ENCODE peak calls at places on chromosomes 2 and 18, in four cellular contexts. S, I, M and K are unnamed samples.

GRCh38 chr18:2964349-2965010 is 48.5 kb downstream of the LPIN2 start:
- DNase-seq in S (no peak), I (no peak), M (no peak), K (no peak)

GRCh38 chr18:62919109-62919838 is 203.9 kb downstream of the PHLPP1 start:
- DNase-seq in S (no peak), I (no peak), M (no peak), K (no peak)

GRCh38 chr2:116955646-116956045 is 858.8 kb upstream of the DDX18 start:
- DNase-seq in S (no peak), I (no peak), M (no peak), K (no peak)

GRCh38 chr2:160491922-160492371 is 1.7 kb downstream of the RBMS1 start:
- DNase-seq in S (no peak), I (no peak), M (no peak), K (no peak)

GRCh38 chr2:234304945-234305344 is 191.9 kb downstream of the ARL4C start:
- DNase-seq in S (no peak), I (no peak), M (no peak), K (peak; percentile 32)

GRCh38 chr2:224360801-224361251 is 41.1 kb downstream of the FAM124B start:
- DNase-seq in S (no peak), I (no peak), M (no peak), K (no peak)

GRCh38 chr18:27750014-27750413 is 426.9 kb downstream of the CDH2 start:
- DNase-seq in S (no peak), I (peak; percentile 34), M (no peak), K (peak; percentile 69)

GRCh38 chr18:3721771-3722661 is 272.0 kb downstream of the TGIF1 start:
- DNase-seq in S (no peak), I (no peak), M (no peak), K (no peak)

GRCh38 chr2:191428141-191428540 is 182.9 kb downstream of the MYO1B start:
- DNase-seq in S (no peak), I (no peak), M (no peak), K (no peak)

GRCh38 chr2:109473616-109474318 is 140.0 kb downstream of the SEPTIN10 start:
- DNase-seq in S (no peak), I (no peak), M (no peak), K (no peak)

GRCh38 chr2:25266399-25266798 is 75.3 kb downstream of the DNMT3A start:
- DNase-seq in S (no peak), I (no peak), M (no peak), K (no peak)

GRCh38 chr18:59272221-59272888 is 899 bp downstream of the RAX start:
- DNase-seq in S (no peak), I (peak; percentile 32), M (no peak), K (peak; percentile 43)

GRCh38 chr2:73232471-73233153 is 427 bp downstream of the PRADC1 start:
- DNase-seq in S (peak; percentile 71), I (peak; percentile 48), M (no peak), K (no peak)

GRCh38 chr2:106089611-106090010 is 104.5 kb downstream of the UXS1 start:
- DNase-seq in S (no peak), I (no peak), M (no peak), K (no peak)

GRCh38 chr18:13680612-13681011 is 45.7 kb downstream of the FAM210A start:
- DNase-seq in S (peak; percentile 24), I (peak; percentile 33), M (no peak), K (peak; percentile 54)

GRCh38 chr2:179749210-179749609 is 112.2 kb downstream of the ZNF385B start:
- DNase-seq in S (no peak), I (no peak), M (no peak), K (no peak)

GRCh38 chr2:218019411-218020060 is 16.7 kb upstream of the TNS1 start:
- DNase-seq in S (no peak), I (no peak), M (no peak), K (no peak)

GRCh38 chr18:36176739-36177138 is 10.6 kb upstream of the MOCOS start:
- DNase-seq in S (no peak), I (no peak), M (no peak), K (no peak)

GRCh38 chr2:224039770-224040088 is 643 bp upstream of the SERPINE2 start:
- DNase-seq in S (no peak), I (no peak), M (no peak), K (no peak)

GRCh38 chr18:76589309-76589708 is 94.3 kb upstream of the ZNF516 start:
- DNase-seq in S (no peak), I (no peak), M (no peak), K (no peak)

GRCh38 chr2:105570757-105571156 is 171.9 kb upstream of the FHL2 start:
- DNase-seq in S (no peak), I (no peak), M (no peak), K (no peak)

GRCh38 chr2:225486226-225486625 is 86.7 kb downstream of the NYAP2 start:
- DNase-seq in S (no peak), I (no peak), M (no peak), K (no peak)

GRCh38 chr2:9631976-9632700 is 1.3 kb upstream of the YWHAQ start:
- DNase-seq in S (no peak), I (no peak), M (no peak), K (no peak)

GRCh38 chr2:165725421-165725820 is 68.6 kb downstream of the GALNT3 start:
- DNase-seq in S (no peak), I (no peak), M (no peak), K (no peak)
- TF ChIP-seq USF1 in S (no peak), I (no peak), M (no peak), K (no peak)

DNA sequence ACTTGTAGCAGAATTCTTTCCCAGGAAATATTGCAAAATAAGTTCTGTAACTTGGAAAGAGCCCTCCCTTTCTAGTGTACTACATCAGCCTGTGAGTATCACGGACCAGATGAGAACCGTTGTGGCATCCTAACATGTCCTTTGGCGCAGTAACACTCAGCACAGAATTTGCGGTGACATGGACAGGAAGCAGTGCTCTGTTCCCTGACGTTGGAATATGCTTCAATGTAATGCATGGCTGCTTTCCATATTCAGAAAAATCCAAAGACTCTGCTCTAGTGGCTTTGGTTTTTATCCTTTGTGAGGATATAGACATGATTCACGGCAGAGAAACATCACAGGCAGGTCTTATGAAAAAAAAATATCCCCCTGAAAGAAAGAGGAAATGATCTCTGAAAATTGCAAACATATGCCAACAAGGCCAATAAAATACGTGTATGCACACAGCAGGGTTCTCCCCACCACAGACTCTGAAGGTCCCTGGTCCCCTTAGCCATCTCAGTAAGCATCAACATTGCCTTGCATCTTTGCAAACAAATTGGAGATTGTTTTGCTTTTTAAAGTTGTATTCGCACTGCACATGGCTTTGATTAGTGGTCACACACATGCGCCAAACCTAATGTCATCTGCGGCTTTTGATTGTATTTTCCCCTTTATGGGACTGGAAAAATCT is 122.8 kb downstream of the COPS8 start:
- DNase-seq in S (no peak), I (peak; percentile 52), M (no peak), K (no peak)
- TF ChIP-seq USF1 in S (no peak), I (no peak), M (no peak), K (no peak)

DNA sequence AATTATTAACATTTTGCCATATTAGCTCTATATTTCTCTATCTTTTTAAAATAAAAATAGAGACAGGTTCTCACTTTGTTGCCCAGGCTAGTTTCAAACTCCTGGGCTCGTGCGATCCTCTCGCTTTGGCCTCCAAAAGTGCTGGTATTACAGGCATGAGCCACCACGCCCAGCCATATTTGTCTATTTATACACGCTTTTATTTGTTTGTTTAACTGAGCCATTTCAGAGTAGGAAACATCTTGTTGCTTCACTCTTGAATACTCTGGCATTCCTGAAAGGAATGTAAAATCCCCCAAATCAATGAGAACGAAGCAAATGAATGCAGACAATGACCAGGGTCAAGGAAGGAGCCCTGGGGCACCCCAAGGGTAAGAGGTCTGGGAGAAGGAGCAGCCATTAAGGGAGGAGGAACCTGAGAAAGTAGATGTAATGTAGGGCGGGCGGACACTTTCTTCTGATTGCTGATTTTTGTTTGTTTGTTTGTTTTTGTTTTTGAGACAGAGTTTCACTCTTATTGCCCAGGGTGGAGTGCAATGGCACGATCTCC is 31.7 kb upstream of the RAB1A start:
- DNase-seq in S (no peak), I (no peak), M (no peak), K (no peak)
- TF ChIP-seq USF1 in S (no peak), I (no peak), M (no peak), K (no peak)

DNA sequence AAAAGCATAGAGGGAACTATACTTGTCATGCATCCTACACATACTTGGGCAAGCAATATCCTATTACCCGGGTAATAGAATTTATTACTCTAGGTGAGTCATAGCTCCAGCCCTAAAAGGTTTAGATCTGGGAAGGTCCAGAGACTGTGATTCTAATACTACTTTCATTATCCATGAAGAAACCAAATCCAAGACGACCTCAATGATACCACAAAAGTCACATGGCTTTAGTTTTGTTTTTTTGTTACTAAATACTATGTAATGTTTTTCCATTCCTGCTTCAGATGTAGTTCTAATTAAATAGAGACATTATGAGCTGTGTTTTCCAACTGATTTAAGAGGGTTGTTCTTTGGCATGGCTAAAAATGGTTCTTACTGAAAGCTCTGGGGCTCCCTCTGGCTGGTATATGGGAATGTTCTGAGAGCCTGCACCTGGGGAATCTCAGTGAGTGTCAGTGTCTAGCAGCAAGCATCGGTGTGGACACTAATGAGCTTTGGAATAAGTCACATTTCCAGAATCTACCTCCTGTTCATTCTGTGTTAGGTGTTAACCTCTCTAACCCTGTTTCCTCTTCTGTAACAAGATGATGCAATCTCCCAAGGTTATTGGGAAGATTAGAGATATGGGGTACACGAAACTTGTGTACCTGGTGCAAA is 20.5 kb upstream of the IL1RL2 start:
- DNase-seq in S (no peak), I (no peak), M (no peak), K (no peak)
- TF ChIP-seq USF1 in S (no peak), I (no peak), M (no peak), K (no peak)

GRCh38 chr2:38268691-38269309 is 108.3 kb downstream of the ATL2 start:
- DNase-seq in S (no peak), I (no peak), M (no peak), K (no peak)
- TF ChIP-seq USF1 in S (no peak), I (no peak), M (no peak), K (no peak)

GRCh38 chr2:36756438-36756837 is 59.9 kb downstream of the VIT start:
- DNase-seq in S (no peak), I (no peak), M (no peak), K (no peak)
- TF ChIP-seq USF1 in S (no peak), I (no peak), M (no peak), K (no peak)

GRCh38 chr2:208982831-208983230 is 441.0 kb upstream of the MAP2 start:
- DNase-seq in S (no peak), I (no peak), M (no peak), K (no peak)

GRCh38 chr2:208984376-208985100 is 439.3 kb upstream of the MAP2 start:
- DNase-seq in S (no peak), I (no peak), M (no peak), K (no peak)

GRCh38 chr2:208985644-208986043 is 438.2 kb upstream of the MAP2 start:
- DNase-seq in S (no peak), I (no peak), M (no peak), K (no peak)

GRCh38 chr2:208980321-208980720 is 443.5 kb upstream of the MAP2 start:
- DNase-seq in S (no peak), I (no peak), M (no peak), K (no peak)

GRCh38 chr2:208983476-208983875 is 440.4 kb upstream of the MAP2 start:
- DNase-seq in S (no peak), I (no peak), M (no peak), K (no peak)
- TF ChIP-seq USF1 in S (no peak), I (no peak), M (no peak), K (no peak)

GRCh38 chr2:147214900-147215299 is 629.9 kb upstream of the ACVR2A start:
- DNase-seq in S (no peak), I (no peak), M (no peak), K (no peak)

GRCh38 chr2:147211484-147211883 is 633.3 kb upstream of the ACVR2A start:
- DNase-seq in S (no peak), I (no peak), M (no peak), K (no peak)
- TF ChIP-seq USF1 in S (no peak), I (no peak), M (no peak), K (no peak)